ENCODE peak calls at places on chromosome 1, in four cellular contexts. V is neuronal stem cell, G is H54, L is left cardiac atrium. F is an unnamed sample.

GRCh38 chr1:88237026-88237425 is 447.0 kb upstream of the PKN2 start:
- DNase-seq in G (no peak), L (no peak), V (no peak), F (no peak)

GRCh38 chr1:111733183-111733995 is 5.8 kb downstream of the INKA2 start:
- DNase-seq in G (peak), L (peak), V (no peak), F (no peak)

GRCh38 chr1:206911064-206911663 is 10.6 kb downstream of the FCMR start:
- DNase-seq in L (no peak), G (no peak), V (no peak), F (no peak)

GRCh38 chr1:209912306-209912705 is 25.7 kb upstream of the SYT14 start:
- DNase-seq in G (no peak), L (no peak), V (no peak), F (no peak)

GRCh38 chr1:150841626-150842025 is 33.6 kb upstream of the CTSK start:
- DNase-seq in L (no peak), V (no peak), G (no peak), F (no peak)

GRCh38 chr1:222026280-222026679 is 284.4 kb upstream of the DUSP10 start:
- DNase-seq in G (no peak), V (no peak), L (no peak), F (no peak)

GRCh38 chr1:65109515-65109914 is 38.5 kb upstream of the AK4 start:
- DNase-seq in L (no peak), G (no peak), V (no peak), F (no peak)

GRCh38 chr1:117754061-117754969 is 148.5 kb downstream of the TENT5C start:
- DNase-seq in V (peak), L (peak), G (peak), F (peak)

GRCh38 chr1:116868386-116868785 is 41.3 kb upstream of the PTGFRN start:
- DNase-seq in G (no peak), V (no peak), L (no peak), F (no peak)

GRCh38 chr1:30472526-30472925 is 250.9 kb downstream of the MATN1 start:
- DNase-seq in L (no peak), G (no peak), V (no peak), F (no peak)

GRCh38 chr1:43977376-43978263 is 1.4 kb upstream of the B4GALT2 start:
- DNase-seq in V (no peak), G (no peak), L (no peak), F (no peak)

GRCh38 chr1:77513839-77514763 is 168.4 kb downstream of the ZZZ3 start:
- DNase-seq in V (peak), L (peak), G (no peak), F (no peak)

GRCh38 chr1:53514436-53514835 is 55.2 kb downstream of the DMRTB1 start:
- DNase-seq in V (no peak), L (no peak), G (no peak), F (no peak)

GRCh38 chr1:231193710-231194340 is 32.0 kb downstream of the TRIM67 start:
- DNase-seq in G (no peak), L (no peak), V (no peak), F (no peak)

GRCh38 chr1:88302843-88303486 is 381.1 kb upstream of the PKN2 start:
- DNase-seq in L (no peak), G (no peak), V (no peak), F (no peak)

GRCh38 chr1:35441926-35442579 is 115.2 kb downstream of the KIAA0319L start:
- DNase-seq in V (no peak), L (no peak), G (no peak), F (no peak)

F was measured in neural crest cell.